ENCODE peak calls at places on chromosomes 13 and 19, in ten cellular contexts. I is ELR; A is stimulated activated CD4-positive, alpha-beta T cell treated with anti-CD3 and anti-CD28 coated beads, Interleukin-2, amount 100 ng/mL, for 48 hours; F is HEK293T; D is NCI-H1436; P is T-helper 2 cell; J is NCI-H2171; T is mesothelial cell of epicardium; W is activated CD8-positive, alpha-beta memory T cell treated with anti-CD3 and anti-CD28 coated beads for 48 hours; X is astrocyte. S is an unnamed sample.
A peak's percentile ranks its signal among the peaks of the same experiment; 100 is the strongest.

GRCh38 chr19:45494261-45494916 is 2.5 kb downstream of the RTN2 start:
- DNase-seq in I (no peak), A (no peak), F (no peak), D (no peak), P (no peak), J (no peak), T (no peak), W (no peak), X (no peak), S (no peak)

GRCh38 chr13:94210826-94211225 is 268.7 kb downstream of the DCT start:
- DNase-seq in I (no peak), A (no peak), F (peak; percentile 51), D (no peak), P (no peak), J (no peak), T (no peak), W (no peak), X (no peak), S (no peak)

GRCh38 chr19:14977128-14977527 is 2.5 kb downstream of the SLC1A6 start:
- DNase-seq in I (no peak), A (no peak), F (no peak), D (no peak), P (no peak), J (no peak), T (no peak), W (no peak), X (no peak), S (no peak)

GRCh38 chr19:29417048-29417447 is 108.7 kb upstream of the VSTM2B start:
- DNase-seq in I (no peak), A (no peak), F (no peak), D (no peak), P (no peak), J (no peak), T (no peak), W (no peak), X (no peak), S (no peak)

GRCh38 chr19:5308471-5309437 is 31.9 kb downstream of the PTPRS start:
- DNase-seq in I (peak; percentile 39), A (no peak), F (peak; percentile 40), D (peak; percentile 83), P (no peak), J (peak; percentile 79), T (no peak), W (no peak), X (peak; percentile 88), S (no peak)

GRCh38 chr13:114097893-114098688 is 34.3 kb downstream of the RASA3 start:
- DNase-seq in I (no peak), A (no peak), F (no peak), D (no peak), P (no peak), J (no peak), T (no peak), W (no peak), X (no peak), S (no peak)

GRCh38 chr19:34178276-34178614 is 5.9 kb downstream of the LSM14A start:
- DNase-seq in I (no peak), A (no peak), F (no peak), D (no peak), P (no peak), J (no peak), T (no peak), W (no peak), X (no peak), S (peak; percentile 7)

GRCh38 chr19:31352782-31353651 is 3.8 kb upstream of the TSHZ3 start:
- DNase-seq in I (no peak), A (no peak), F (no peak), D (no peak), P (no peak), J (no peak), T (peak; percentile 37), W (no peak), X (no peak), S (no peak)

GRCh38 chr13:51781246-51782022 is 22.5 kb downstream of the DHRS12 start:
- DNase-seq in I (peak; percentile 71), A (no peak), F (no peak), D (no peak), P (no peak), J (no peak), T (no peak), W (no peak), X (no peak), S (no peak)

GRCh38 chr13:83995930-83996329 is 113.7 kb upstream of the SLITRK1 start:
- DNase-seq in I (no peak), A (no peak), F (no peak), D (no peak), P (no peak), J (no peak), T (no peak), W (no peak), X (no peak), S (no peak)

GRCh38 chr19:40143612-40144011 is 47.6 kb upstream of the MAP3K10 start:
- DNase-seq in I (no peak), A (no peak), F (no peak), D (no peak), P (peak; percentile 31), J (peak; percentile 55), T (no peak), W (no peak), X (no peak), S (peak; percentile 55)

GRCh38 chr13:108427355-108427754 is 157.8 kb downstream of the TNFSF13B start:
- DNase-seq in I (peak; percentile 32), A (no peak), F (no peak), D (no peak), P (no peak), J (no peak), T (no peak), W (no peak), X (no peak), S (no peak)

GRCh38 chr19:38675611-38676010 is 28.2 kb downstream of the ACTN4 start:
- DNase-seq in I (no peak), A (no peak), F (no peak), D (no peak), P (peak; percentile 42), J (no peak), T (no peak), W (no peak), X (no peak), S (no peak)

GRCh38 chr13:24610956-24611355 is 69.3 kb upstream of the ATP12A start:
- DNase-seq in I (no peak), A (no peak), F (no peak), D (no peak), P (no peak), J (no peak), T (no peak), W (no peak), X (no peak), S (no peak)

GRCh38 chr19:14544977-14545715 is 15.8 kb downstream of the TECR start:
- DNase-seq in I (no peak), A (no peak), F (no peak), D (peak; percentile 87), P (no peak), J (peak; percentile 90), T (no peak), W (no peak), X (no peak), S (no peak)

GRCh38 chr13:84393981-84394625 is 511.8 kb upstream of the SLITRK1 start:
- DNase-seq in I (no peak), A (no peak), F (no peak), D (no peak), P (no peak), J (no peak), T (no peak), W (no peak), X (no peak), S (no peak)

GRCh38 chr13:34254366-34254765 is 436.4 kb downstream of the RFC3 start:
- DNase-seq in I (peak; percentile 18), A (no peak), F (no peak), D (no peak), P (no peak), J (no peak), T (no peak), W (no peak), X (no peak), S (no peak)

GRCh38 chr13:20460744-20461143 is 64.9 kb downstream of the CRYL1 start:
- DNase-seq in I (no peak), A (no peak), F (peak; percentile 10), D (no peak), P (no peak), J (no peak), T (no peak), W (no peak), X (no peak), S (no peak)

GRCh38 chr13:77325371-77325941 is 1.4 kb downstream of the MYCBP2 start:
- DNase-seq in I (peak; percentile 30), A (no peak), F (no peak), D (no peak), P (peak; percentile 30), J (no peak), T (no peak), W (no peak), X (no peak), S (no peak)

GRCh38 chr19:45047188-45047797 is 8.4 kb downstream of the CLASRP start:
- DNase-seq in I (no peak), A (no peak), F (no peak), D (no peak), P (no peak), J (no peak), T (no peak), W (no peak), X (no peak), S (no peak)

GRCh38 chr19:46818812-46819211 is 30.4 kb upstream of the SLC1A5 start:
- DNase-seq in I (peak; percentile 39), A (no peak), F (no peak), D (peak; percentile 8), P (no peak), J (peak; percentile 7), T (no peak), W (no peak), X (no peak), S (no peak)

GRCh38 chr13:59446391-59446790 is 717.3 kb downstream of the DIAPH3 start:
- DNase-seq in I (no peak), A (no peak), F (no peak), D (no peak), P (no peak), J (no peak), T (no peak), W (no peak), X (no peak), S (no peak)

GRCh38 chr13:62747152-62747551 is 1331.5 kb upstream of the PCDH20 start:
- DNase-seq in I (peak; percentile 68), A (no peak), F (no peak), D (no peak), P (no peak), J (no peak), T (no peak), W (no peak), X (no peak), S (no peak)

GRCh38 chr13:44854264-44855060 is 134.8 kb downstream of the NUFIP1 start:
- DNase-seq in I (no peak), A (no peak), F (no peak), D (no peak), P (no peak), J (no peak), T (no peak), W (no peak), X (no peak), S (no peak)

GRCh38 chr13:46894534-46894906 is 2.3 kb downstream of the HTR2A start:
- DNase-seq in I (peak; percentile 24), A (no peak), F (no peak), D (no peak), P (no peak), J (no peak), T (no peak), W (no peak), X (no peak), S (no peak)

GRCh38 chr19:45682117-45682516 is 9.6 kb downstream of the SNRPD2 start:
- DNase-seq in I (no peak), A (no peak), F (no peak), D (no peak), P (no peak), J (no peak), T (no peak), W (no peak), X (no peak), S (no peak)

GRCh38 chr13:28052945-28053344 is 47.4 kb downstream of the FLT3 start:
- DNase-seq in I (no peak), A (no peak), F (no peak), D (no peak), P (no peak), J (no peak), T (no peak), W (no peak), X (no peak), S (no peak)

GRCh38 chr19:5103061-5103701 is 134.3 kb downstream of the KDM4B start:
- DNase-seq in I (no peak), A (no peak), F (no peak), D (no peak), P (no peak), J (no peak), T (no peak), W (no peak), X (peak; percentile 57), S (no peak)